ENCODE peak calls at places on chromosomes 1 and 21, in four cellular contexts. I, P, B and E are unnamed samples.

GRCh38 chr1:91851130-91852010 is 34.6 kb downstream of the TGFBR3 start:
- DNase-seq in I (no peak), P (peak), B (peak), E (no peak)

GRCh38 chr1:155322571-155322952 is 1.9 kb downstream of the RUSC1 start:
- DNase-seq in I (peak), P (peak), B (peak), E (no peak)

GRCh38 chr1:236143104-236143948 is 987 bp downstream of the GPR137B start:
- DNase-seq in I (no peak), P (peak), B (peak), E (peak)

GRCh38 chr1:24278726-24279125 is 40.4 kb upstream of the GRHL3 start:
- DNase-seq in I (no peak), P (no peak), B (no peak), E (no peak)

GRCh38 chr1:220884109-220884980 is 5.1 kb downstream of the HLX start:
- DNase-seq in I (no peak), P (no peak), B (no peak), E (no peak)

GRCh38 chr1:41576620-41577019 is 92.1 kb upstream of the EDN2 start:
- DNase-seq in I (no peak), P (no peak), B (peak), E (no peak)

GRCh38 chr1:3066250-3066711 is 2.7 kb upstream of the PRDM16 start:
- DNase-seq in I (no peak), P (no peak), B (no peak), E (no peak)

GRCh38 chr1:223363856-223364684 is at the start of gene SUSD4:
- DNase-seq in I (peak), P (no peak), B (no peak), E (no peak)

GRCh38 chr1:155961937-155962336 is 16.4 kb downstream of the ARHGEF2 start:
- DNase-seq in I (no peak), P (peak), B (peak), E (peak)

GRCh38 chr1:21559788-21560567 is 50.8 kb downstream of the ALPL start:
- DNase-seq in I (no peak), P (no peak), B (no peak), E (no peak)

GRCh38 chr1:172935062-172935592 is 115.6 kb downstream of the TNFSF18 start:
- DNase-seq in I (no peak), P (no peak), B (peak), E (no peak)

GRCh38 chr1:31828341-31828740 is 12.5 kb upstream of the SPOCD1 start:
- DNase-seq in I (no peak), P (no peak), B (no peak), E (no peak)

GRCh38 chr1:43152866-43153265 is 19.2 kb downstream of the EBNA1BP2 start:
- DNase-seq in I (no peak), P (no peak), B (peak), E (no peak)

GRCh38 chr1:43435146-43436145 is 18.3 kb downstream of the HYI start:
- DNase-seq in I (no peak), P (peak), B (peak), E (no peak)

GRCh38 chr1:15703562-15703961 is 19.4 kb downstream of the PLEKHM2 start:
- DNase-seq in I (no peak), P (peak), B (peak), E (no peak)

GRCh38 chr1:147202576-147202975 is 22.6 kb downstream of the FMO5 start:
- DNase-seq in I (no peak), P (no peak), B (peak), E (no peak)

GRCh38 chr1:154405762-154406571 is 824 bp downstream of the IL6R start:
- DNase-seq in I (no peak), P (peak), B (peak), E (peak)

GRCh38 chr1:24713176-24713575 is 32.1 kb upstream of the CLIC4 start:
- DNase-seq in I (no peak), P (no peak), B (no peak), E (no peak)

GRCh38 chr1:186636786-186637185 is 43.4 kb downstream of the PTGS2 start:
- DNase-seq in I (no peak), P (no peak), B (no peak), E (no peak)

GRCh38 chr21:28776251-28776650 is 216.4 kb downstream of the LTN1 start:
- DNase-seq in I (no peak), P (no peak), B (peak), E (no peak)

DNA sequence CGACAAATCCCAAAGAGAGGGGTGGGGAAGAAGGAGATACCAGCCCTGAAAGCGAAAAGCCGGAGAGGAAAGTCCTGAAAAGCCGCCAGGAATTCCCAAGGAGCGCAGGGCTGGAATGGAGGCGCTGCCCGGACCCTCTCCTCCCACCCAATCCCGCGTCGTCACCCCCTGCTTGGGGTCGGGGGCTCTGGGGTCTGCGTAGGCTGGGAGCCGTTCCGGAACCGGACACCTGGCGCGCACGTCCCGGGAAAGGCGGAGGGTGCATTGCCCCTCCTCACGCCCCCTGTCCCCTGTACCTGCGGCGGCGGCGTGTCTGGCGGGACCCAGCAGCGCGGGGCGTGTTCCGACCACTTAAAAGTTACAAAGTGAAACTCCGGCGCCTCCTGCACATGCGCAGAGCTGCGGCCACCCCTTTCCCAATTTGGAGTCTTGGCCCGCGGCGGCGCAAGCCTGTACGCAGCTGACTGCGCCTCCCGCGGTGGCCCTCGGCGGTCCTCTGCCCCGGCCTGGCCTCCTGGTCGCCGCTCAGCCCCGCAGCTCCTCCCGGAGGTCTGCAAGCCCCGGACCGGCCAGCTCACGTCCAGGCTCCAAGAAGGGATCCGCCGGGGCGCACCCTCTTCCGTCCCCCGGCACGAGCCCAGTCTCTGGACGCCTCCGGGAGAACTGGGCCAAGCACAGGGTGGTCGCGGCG is at the start of gene TMEM63A:
- DNase-seq in I (peak), P (peak), B (peak), E (peak)
- TF ChIP-seq POLR2A in I (no peak), P (peak), B (no peak), E (peak)

DNA sequence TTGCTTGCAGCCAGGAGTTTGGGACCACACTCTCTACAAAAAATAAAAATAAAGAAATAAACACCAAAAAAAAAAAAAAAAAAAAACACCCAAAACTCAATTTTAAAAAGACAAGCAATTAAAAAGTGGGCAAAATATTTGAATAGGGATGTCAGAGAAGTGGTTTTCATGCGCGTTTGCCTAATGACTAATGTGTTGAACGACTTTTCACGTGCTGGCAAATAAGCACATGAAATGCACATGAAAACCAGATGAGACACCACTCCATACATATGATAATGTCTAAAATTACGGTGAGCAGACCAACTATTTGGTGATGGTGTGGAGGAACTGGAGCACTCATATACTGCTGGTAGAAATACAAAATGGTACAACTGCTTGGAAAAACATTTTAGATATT is 39.4 kb upstream of the UHMK1 start:
- DNase-seq in I (no peak), P (no peak), B (no peak), E (no peak)
- TF ChIP-seq POLR2A in I (no peak), P (no peak), B (no peak), E (no peak)

DNA sequence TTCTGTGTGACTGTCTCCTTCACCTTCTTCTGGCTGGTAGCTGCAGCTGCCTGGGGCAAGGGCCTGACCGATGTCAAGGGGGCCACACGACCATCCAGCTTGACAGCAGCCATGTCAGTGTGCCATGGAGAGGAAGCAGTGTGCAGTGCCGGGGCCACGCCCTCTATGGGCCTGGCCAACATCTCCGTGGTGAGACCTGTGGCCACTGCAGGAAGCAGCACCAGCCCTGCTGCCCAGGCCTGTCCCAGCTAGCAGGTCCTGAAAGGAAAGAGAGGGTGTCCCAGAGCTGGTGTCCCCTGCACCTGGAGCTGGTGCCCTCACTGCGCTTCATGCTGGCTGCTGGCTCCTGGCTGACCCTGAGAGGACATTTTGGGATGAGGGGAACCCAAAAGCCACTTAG is 5.9 kb upstream of the ATXN7L2 start:
- DNase-seq in I (no peak), P (no peak), B (no peak), E (no peak)
- TF ChIP-seq POLR2A in I (no peak), P (no peak), B (no peak), E (no peak)

GRCh38 chr1:46202975-46203737 is at the start of gene LURAP1:
- DNase-seq in I (peak), P (peak), B (peak), E (peak)
- TF ChIP-seq POLR2A in I (no peak), P (peak), B (no peak), E (no peak)

DNA sequence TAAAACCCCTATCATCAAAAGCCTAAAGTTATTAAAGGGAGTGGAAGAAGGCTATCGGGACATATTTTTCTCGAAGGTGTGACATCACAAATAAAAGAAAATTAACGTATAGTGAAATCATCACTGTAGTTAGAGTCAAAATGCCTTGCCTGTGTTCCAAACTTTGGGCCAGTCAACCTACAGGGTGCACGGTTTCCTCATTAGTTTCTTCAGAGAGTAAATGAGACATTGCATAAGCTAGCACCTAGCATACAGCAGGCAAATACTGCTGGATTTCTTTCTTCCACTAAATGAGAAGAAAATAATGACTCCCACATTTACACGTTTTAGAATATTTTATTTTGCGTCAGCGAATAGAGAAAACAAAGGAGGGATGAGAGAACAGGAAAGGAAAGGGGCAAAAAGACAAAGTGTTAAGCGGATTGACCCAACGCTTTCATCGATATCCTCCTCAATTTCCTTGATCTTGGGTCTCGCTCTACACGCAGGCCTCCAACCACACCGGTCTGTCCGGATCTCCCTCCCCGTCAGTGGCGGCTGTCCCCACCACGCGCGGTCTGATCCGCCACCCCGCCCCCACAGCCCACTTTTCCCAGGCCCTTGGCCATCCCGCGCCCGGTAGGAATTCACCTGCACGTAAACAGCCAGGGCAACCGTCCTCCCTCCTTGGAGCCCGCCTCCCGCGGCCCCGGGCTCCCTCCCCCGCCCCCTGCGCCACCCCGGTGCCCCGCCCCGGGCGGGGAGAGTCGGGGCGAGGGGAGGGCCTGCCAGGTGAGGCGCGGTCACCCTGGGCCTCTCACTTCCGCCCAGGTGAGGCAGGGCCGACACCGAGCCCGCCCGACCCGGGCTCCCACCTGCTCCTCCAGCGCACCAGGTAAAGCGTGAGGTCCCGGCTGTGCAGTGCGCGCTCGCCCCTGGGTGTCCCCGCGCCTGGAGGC is at the start of gene PATJ:
- DNase-seq in I (peak), P (peak), B (peak), E (no peak)
- TF ChIP-seq POLR2A in I (no peak), P (peak), B (no peak), E (no peak)

GRCh38 chr1:151511636-151512215 is 539 bp downstream of the CGN start:
- DNase-seq in I (no peak), P (no peak), B (no peak), E (peak)
- TF ChIP-seq POLR2A in I (no peak), P (no peak), B (no peak), E (no peak)

GRCh38 chr1:226663327-226663704 is 75.8 kb downstream of the ITPKB start:
- DNase-seq in I (no peak), P (no peak), B (no peak), E (no peak)

GRCh38 chr1:226661271-226661670 is 77.8 kb downstream of the ITPKB start:
- DNase-seq in I (no peak), P (no peak), B (no peak), E (no peak)

GRCh38 chr1:226661965-226662364 is 77.1 kb downstream of the ITPKB start:
- DNase-seq in I (no peak), P (peak), B (peak), E (no peak)

GRCh38 chr1:226664413-226665101 is 74.5 kb downstream of the ITPKB start:
- DNase-seq in I (no peak), P (peak), B (peak), E (no peak)

GRCh38 chr1:226662704-226663326 is 76.3 kb downstream of the ITPKB start:
- DNase-seq in I (peak), P (peak), B (peak), E (no peak)
- TF ChIP-seq POLR2A in I (no peak), P (peak), B (no peak), E (no peak)